ENCODE peak calls at places on chromosomes 5 and 9, in eight cellular contexts. J is neural progenitor cell, T is dorsolateral prefrontal cortex, E is astrocyte, Z is lower leg skin, B is choroid plexus epithelial cell, O is fibroblast of lung, A is A549. Q is an unnamed sample.

GRCh38 chr5:177983763-177984564 is 12.1 kb downstream of the PROP1 start:
- DNase-seq in J (no peak), T (no peak), E (no peak), Z (no peak), B (no peak), O (no peak), A (no peak), Q (no peak)

GRCh38 chr9:18320046-18320445 is 153.9 kb upstream of the ADAMTSL1 start:
- DNase-seq in J (no peak), T (no peak), E (no peak), Z (no peak), B (peak; percentile 46), O (peak; percentile 21), A (no peak), Q (no peak)

GRCh38 chr9:71552480-71552879 is 215.8 kb downstream of the CEMIP2 start:
- DNase-seq in J (peak; percentile 64), T (no peak), E (no peak), Z (no peak), B (no peak), O (no peak), A (no peak), Q (no peak)

GRCh38 chr9:136092741-136093140 is 2.3 kb downstream of the NACC2 start:
- DNase-seq in J (peak; percentile 8), T (no peak), E (no peak), Z (no peak), B (no peak), O (no peak), A (no peak), Q (no peak)

GRCh38 chr5:160467555-160468418 is 46.1 kb downstream of the PTTG1 start:
- DNase-seq in J (peak; percentile 22), T (peak; percentile 51), E (peak; percentile 74), Z (peak; percentile 75), B (peak; percentile 91), O (peak; percentile 72), A (peak; percentile 30), Q (peak; percentile 90)

GRCh38 chr9:127181315-127181580 is 58.8 kb upstream of the ANGPTL2 start:
- DNase-seq in J (no peak), T (peak; percentile 10), E (no peak), Z (no peak), B (no peak), O (no peak), A (no peak), Q (no peak)

GRCh38 chr5:10317825-10318682 is 10.4 kb upstream of the CMBL start:
- DNase-seq in J (no peak), T (no peak), E (no peak), Z (no peak), B (no peak), O (no peak), A (no peak), Q (peak; percentile 51)

GRCh38 chr5:165906879-165907278 is 2384.6 kb upstream of the WWC1 start:
- DNase-seq in J (no peak), T (no peak), E (no peak), Z (no peak), B (no peak), O (no peak), A (no peak), Q (no peak)

GRCh38 chr9:112180387-112180881 is 5.3 kb upstream of the SUSD1 start:
- DNase-seq in J (no peak), T (no peak), E (peak; percentile 62), Z (no peak), B (no peak), O (no peak), A (no peak), Q (no peak)

GRCh38 chr9:694499-695154 is 146.9 kb upstream of the DMRT1 start:
- DNase-seq in J (no peak), T (peak; percentile 72), E (peak; percentile 95), Z (no peak), B (peak; percentile 74), O (peak; percentile 70), A (peak; percentile 34), Q (peak; percentile 57)

GRCh38 chr5:127517110-127517479 is 345 bp upstream of the PRRC1 start:
- DNase-seq in J (no peak), T (no peak), E (peak; percentile 43), Z (peak; percentile 38), B (no peak), O (no peak), A (peak; percentile 25), Q (no peak)

GRCh38 chr5:75933489-75933888 is 149.7 kb upstream of the SV2C start:
- DNase-seq in J (no peak), T (no peak), E (no peak), Z (no peak), B (no peak), O (no peak), A (no peak), Q (no peak)

GRCh38 chr9:120452631-120453030 is 127.3 kb downstream of the CDK5RAP2 start:
- DNase-seq in J (no peak), T (no peak), E (no peak), Z (no peak), B (no peak), O (no peak), A (no peak), Q (no peak)

GRCh38 chr5:11584008-11584407 is 320.2 kb downstream of the CTNND2 start:
- DNase-seq in J (no peak), T (no peak), E (peak; percentile 75), Z (no peak), B (no peak), O (no peak), A (no peak), Q (peak; percentile 16)

GRCh38 chr5:173512637-173513435 is 103.6 kb downstream of the BOD1 start:
- DNase-seq in J (no peak), T (no peak), E (no peak), Z (no peak), B (peak; percentile 15), O (no peak), A (no peak), Q (peak; percentile 36)

GRCh38 chr9:135359764-135360163 is 119.8 kb upstream of the PPP1R26 start:
- DNase-seq in J (no peak), T (no peak), E (no peak), Z (no peak), B (no peak), O (no peak), A (no peak), Q (no peak)

GRCh38 chr5:38500861-38501260 is 55.6 kb downstream of the LIFR start:
- DNase-seq in J (peak; percentile 33), T (no peak), E (peak; percentile 49), Z (no peak), B (peak; percentile 69), O (peak; percentile 54), A (no peak), Q (peak; percentile 77)

GRCh38 chr9:2623046-2623865 is 1.7 kb downstream of the VLDLR start:
- DNase-seq in J (peak; percentile 71), T (peak; percentile 84), E (peak; percentile 25), Z (peak; percentile 19), B (peak; percentile 41), O (peak; percentile 59), A (peak; percentile 71), Q (peak; percentile 38)

DNA sequence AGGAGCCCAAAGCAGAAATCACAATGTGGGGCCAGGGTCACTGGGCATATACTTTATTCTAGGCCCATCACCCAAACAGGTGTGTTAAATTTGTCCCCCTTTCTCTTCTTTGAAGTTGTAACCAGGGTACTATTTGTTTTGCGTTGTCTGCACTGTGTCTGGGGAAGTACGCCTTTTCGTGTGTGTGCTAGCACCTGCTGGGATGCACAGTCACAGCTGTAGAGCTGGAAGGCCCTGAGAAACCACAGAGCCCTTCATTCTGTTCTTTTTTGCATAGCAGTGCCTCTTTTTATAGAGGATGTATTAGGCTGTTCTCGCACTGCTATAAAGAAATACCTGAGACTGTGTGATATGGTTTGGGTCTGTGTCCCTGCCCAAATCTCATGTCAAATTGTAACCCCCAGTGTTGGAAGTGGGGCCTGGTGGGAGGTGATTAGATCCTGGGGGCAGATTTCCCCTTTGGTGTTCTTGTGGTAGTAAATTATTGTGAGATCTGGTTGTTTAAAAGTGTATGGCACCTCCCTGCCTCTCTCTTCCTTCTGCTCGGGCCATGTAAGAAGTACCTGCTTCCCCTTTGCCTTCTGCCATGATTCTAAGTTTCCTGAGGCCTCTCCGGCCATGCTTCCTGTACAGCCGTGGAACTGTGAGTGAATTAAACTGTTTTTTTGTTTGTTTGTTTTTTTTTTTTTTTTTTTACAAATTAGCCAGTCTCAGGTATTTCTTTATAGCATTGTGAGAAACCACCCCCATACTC is 14.0 kb downstream of the SEC61B start:
- DNase-seq in J (no peak), T (no peak), E (no peak), Z (no peak), B (no peak), O (no peak), A (no peak), Q (no peak)
- H3K4me3 ChIP-seq in J (no peak overlapping the region), T (no peak overlapping the region), E (no peak overlapping the region), Z (no peak overlapping the region), B (no peak overlapping the region), O (no peak overlapping the region), A (no peak overlapping the region), Q (no peak overlapping the region)

GRCh38 chr5:175796536-175797499 is 74.6 kb upstream of the CPLX2 start:
- DNase-seq in J (peak; percentile 98), T (peak; percentile 59), E (peak; percentile 64), Z (peak; percentile 32), B (peak; percentile 85), O (peak; percentile 83), A (peak; percentile 66), Q (peak; percentile 88)
- H3K4me3 ChIP-seq in J (peak overlapping the region; percentile 66), T (peak overlapping the region; percentile 50), E (no peak overlapping the region), Z (no peak overlapping the region), B (peak overlapping the region; percentile 24), O (no peak overlapping the region), A (peak overlapping the region; percentile 53), Q (peak overlapping the region; percentile 36)

DNA sequence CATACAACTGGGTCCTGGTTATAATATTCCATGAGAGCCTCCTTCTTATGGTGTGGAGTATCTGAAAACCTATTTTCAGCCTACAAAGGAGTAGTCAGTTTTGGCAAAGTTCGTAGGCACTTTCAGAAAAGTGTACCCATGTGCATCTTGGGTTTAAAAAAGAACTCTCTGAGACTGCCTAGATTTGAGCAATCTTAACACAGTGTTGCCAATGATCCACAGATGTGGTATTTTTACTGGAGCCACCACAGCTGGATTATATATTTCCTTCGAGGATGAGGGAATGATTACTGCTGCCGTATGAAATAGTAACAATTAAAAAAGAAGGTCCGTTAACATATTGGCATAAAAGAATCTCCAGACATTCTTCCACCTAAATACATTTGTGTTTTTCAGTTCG is 1.1 kb downstream of the PALM2AKAP2 start:
- DNase-seq in J (no peak), T (no peak), E (no peak), Z (no peak), B (peak; percentile 8), O (peak; percentile 54), A (no peak), Q (peak; percentile 18)
- H3K4me3 ChIP-seq in J (peak overlapping the region; percentile 98), T (peak overlapping the region; percentile 57), E (peak overlapping the region; percentile 88), Z (no peak overlapping the region), B (peak overlapping the region; percentile 75), O (peak overlapping the region; percentile 93), A (no peak overlapping the region), Q (peak overlapping the region; percentile 71)

GRCh38 chr5:141342773-141343172 is 856 bp upstream of the PCDHGA3 start:
- DNase-seq in J (no peak), T (no peak), E (no peak), Z (no peak), B (no peak), O (no peak), A (no peak), Q (no peak)

GRCh38 chr5:141343953-141344463 is 379 bp downstream of the PCDHGA3 start:
- DNase-seq in J (no peak), T (no peak), E (no peak), Z (no peak), B (no peak), O (no peak), A (no peak), Q (no peak)

GRCh38 chr5:141338538-141339306 is at the start of gene PCDHGA2:
- DNase-seq in J (peak; percentile 54), T (no peak), E (peak; percentile 28), Z (no peak), B (peak; percentile 59), O (peak; percentile 65), A (peak; percentile 24), Q (peak; percentile 61)

GRCh38 chr5:141345327-141345726 is 1.7 kb downstream of the PCDHGA3 start:
- DNase-seq in J (no peak), T (no peak), E (no peak), Z (no peak), B (no peak), O (no peak), A (no peak), Q (no peak)

GRCh38 chr5:141343242-141343952 is at the start of gene PCDHGA3:
- DNase-seq in J (no peak), T (no peak), E (peak; percentile 55), Z (no peak), B (peak; percentile 61), O (peak; percentile 73), A (no peak), Q (peak; percentile 61)
- H3K4me3 ChIP-seq in J (no peak within 1 kb of the TSS), T (no peak within 1 kb of the TSS), E (peak within 1 kb of the TSS; percentile 54), Z (no peak within 1 kb of the TSS), B (peak within 1 kb of the TSS; percentile 45), O (no peak within 1 kb of the TSS), A (no peak within 1 kb of the TSS), Q (peak within 1 kb of the TSS; percentile 51)

Q was measured in fibroblast of villous mesenchyme.